ENCODE peak calls at places on chromosomes 7 and 10, in six cellular contexts. One of them, this sample, is unnamed.

GRCh38 chr10:96238889-96239624 is 32.3 kb downstream of the BLNK start:
- DNase-seq in mesenchymal stem cell: no peak
- DNase-seq in IMR-90: no peak
- DNase-seq in H1: no peak
- DNase-seq in trophoblast cell: peak
- DNase-seq in H9: no peak
- DNase-seq in this sample: no peak

GRCh38 chr10:43216931-43217562 is 49.8 kb downstream of the RASGEF1A start:
- DNase-seq in H9: no peak
- DNase-seq in IMR-90: no peak
- DNase-seq in mesenchymal stem cell: no peak
- DNase-seq in H1: no peak
- DNase-seq in trophoblast cell: no peak
- DNase-seq in this sample: no peak

GRCh38 chr10:71694567-71694968 is 25.0 kb downstream of the C10orf105 start:
- DNase-seq in H9: no peak
- DNase-seq in mesenchymal stem cell: no peak
- DNase-seq in IMR-90: no peak
- DNase-seq in trophoblast cell: no peak
- DNase-seq in H1: no peak
- DNase-seq in this sample: no peak

GRCh38 chr10:54081950-54082349 is 719.1 kb downstream of the PCDH15 start:
- DNase-seq in H1: no peak
- DNase-seq in mesenchymal stem cell: no peak
- DNase-seq in H9: no peak
- DNase-seq in trophoblast cell: no peak
- DNase-seq in IMR-90: no peak
- DNase-seq in this sample: peak

GRCh38 chr7:1056006-1056784 is 11.8 kb downstream of the GPR146 start:
- DNase-seq in mesenchymal stem cell: no peak
- DNase-seq in H9: no peak
- DNase-seq in IMR-90: no peak
- DNase-seq in H1: no peak
- DNase-seq in trophoblast cell: peak
- DNase-seq in this sample: no peak

GRCh38 chr10:25113231-25114035 is 61.4 kb upstream of the GPR158 start:
- DNase-seq in IMR-90: peak
- DNase-seq in trophoblast cell: peak
- DNase-seq in H1: peak
- DNase-seq in mesenchymal stem cell: peak
- DNase-seq in H9: peak
- DNase-seq in this sample: peak

GRCh38 chr10:76883596-76883995 is 754.0 kb downstream of the KCNMA1 start:
- DNase-seq in IMR-90: no peak
- DNase-seq in trophoblast cell: no peak
- DNase-seq in H1: no peak
- DNase-seq in H9: no peak
- DNase-seq in mesenchymal stem cell: no peak
- DNase-seq in this sample: no peak

GRCh38 chr10:86653379-86653778 is 968 bp upstream of the OPN4 start:
- DNase-seq in trophoblast cell: no peak
- DNase-seq in H1: no peak
- DNase-seq in IMR-90: no peak
- DNase-seq in H9: no peak
- DNase-seq in mesenchymal stem cell: no peak
- DNase-seq in this sample: no peak

GRCh38 chr7:4268040-4268965 is 413.8 kb upstream of the FOXK1 start:
- DNase-seq in trophoblast cell: no peak
- DNase-seq in H1: peak
- DNase-seq in IMR-90: no peak
- DNase-seq in mesenchymal stem cell: no peak
- DNase-seq in H9: no peak
- DNase-seq in this sample: no peak

GRCh38 chr7:2116903-2117680 is 115.7 kb downstream of the MAD1L1 start:
- DNase-seq in H9: no peak
- DNase-seq in H1: no peak
- DNase-seq in IMR-90: peak
- DNase-seq in trophoblast cell: no peak
- DNase-seq in mesenchymal stem cell: no peak
- DNase-seq in this sample: no peak

GRCh38 chr7:95543312-95543711 is 53.0 kb downstream of the PDK4 start:
- DNase-seq in IMR-90: no peak
- DNase-seq in H9: no peak
- DNase-seq in H1: no peak
- DNase-seq in mesenchymal stem cell: no peak
- DNase-seq in trophoblast cell: no peak
- DNase-seq in this sample: no peak

GRCh38 chr7:24129597-24129996 is 154.4 kb upstream of the NPY start:
- DNase-seq in H1: no peak
- DNase-seq in H9: no peak
- DNase-seq in mesenchymal stem cell: peak
- DNase-seq in IMR-90: peak
- DNase-seq in trophoblast cell: no peak
- DNase-seq in this sample: no peak

GRCh38 chr10:110357252-110357780 is 52.6 kb upstream of the SMNDC1 start:
- DNase-seq in mesenchymal stem cell: peak
- DNase-seq in IMR-90: peak
- DNase-seq in H1: no peak
- DNase-seq in trophoblast cell: peak
- DNase-seq in H9: no peak
- DNase-seq in this sample: no peak

GRCh38 chr7:150949971-150950491 is 28.1 kb downstream of the KCNH2 start:
- DNase-seq in IMR-90: no peak
- DNase-seq in mesenchymal stem cell: no peak
- DNase-seq in H1: no peak
- DNase-seq in trophoblast cell: no peak
- DNase-seq in H9: peak
- DNase-seq in this sample: no peak

GRCh38 chr7:28688651-28689050 is 269.5 kb downstream of the TRIL start:
- DNase-seq in mesenchymal stem cell: peak
- DNase-seq in IMR-90: peak
- DNase-seq in H1: no peak
- DNase-seq in H9: no peak
- DNase-seq in trophoblast cell: no peak
- DNase-seq in this sample: no peak

GRCh38 chr10:133608855-133609254 is 17.7 kb downstream of the FRG2B start:
- DNase-seq in mesenchymal stem cell: no peak
- DNase-seq in H9: no peak
- DNase-seq in trophoblast cell: no peak
- DNase-seq in H1: no peak
- DNase-seq in IMR-90: no peak
- DNase-seq in this sample: no peak

GRCh38 chr7:34133356-34133982 is 228.1 kb downstream of the BMPER start:
- DNase-seq in trophoblast cell: peak
- DNase-seq in H1: no peak
- DNase-seq in IMR-90: peak
- DNase-seq in H9: no peak
- DNase-seq in mesenchymal stem cell: peak
- DNase-seq in this sample: no peak

GRCh38 chr7:112073530-112073929 is 132.7 kb downstream of the DOCK4 start:
- DNase-seq in IMR-90: no peak
- DNase-seq in H9: no peak
- DNase-seq in mesenchymal stem cell: no peak
- DNase-seq in trophoblast cell: no peak
- DNase-seq in H1: no peak
- DNase-seq in this sample: no peak

GRCh38 chr10:3693031-3693714 is 91.8 kb downstream of the KLF6 start:
- DNase-seq in H9: no peak
- DNase-seq in mesenchymal stem cell: no peak
- DNase-seq in H1: no peak
- DNase-seq in trophoblast cell: no peak
- DNase-seq in IMR-90: no peak
- DNase-seq in this sample: no peak
- H2AK5ac ChIP-seq in H9: no peak
- H2AK5ac ChIP-seq in mesenchymal stem cell: no peak
- H2AK5ac ChIP-seq in H1: no peak
- H2AK5ac ChIP-seq in trophoblast cell: no peak
- H2AK5ac ChIP-seq in IMR-90: no peak
- H2AK5ac ChIP-seq in this sample: no peak

GRCh38 chr7:103299660-103300059 is 2.4 kb downstream of the PMPCB start:
- DNase-seq in H1: no peak
- DNase-seq in IMR-90: no peak
- DNase-seq in trophoblast cell: no peak
- DNase-seq in H9: no peak
- DNase-seq in mesenchymal stem cell: no peak
- DNase-seq in this sample: no peak

GRCh38 chr7:103297837-103298179 is 573 bp downstream of the PMPCB start:
- DNase-seq in H1: no peak
- DNase-seq in H9: no peak
- DNase-seq in IMR-90: no peak
- DNase-seq in trophoblast cell: no peak
- DNase-seq in mesenchymal stem cell: no peak
- DNase-seq in this sample: no peak

GRCh38 chr7:103293526-103293925 is 3.7 kb upstream of the PMPCB start:
- DNase-seq in IMR-90: no peak
- DNase-seq in H1: no peak
- DNase-seq in trophoblast cell: no peak
- DNase-seq in H9: no peak
- DNase-seq in mesenchymal stem cell: no peak
- DNase-seq in this sample: no peak

GRCh38 chr7:103296901-103297836 is at the start of gene PMPCB:
- DNase-seq in H9: peak
- DNase-seq in mesenchymal stem cell: peak
- DNase-seq in H1: peak
- DNase-seq in trophoblast cell: peak
- DNase-seq in IMR-90: peak
- DNase-seq in this sample: peak
- H3K4ac ChIP-seq in H9: no peak
- H3K4ac ChIP-seq in mesenchymal stem cell: no peak
- H3K4ac ChIP-seq in H1: no peak
- H3K4ac ChIP-seq in trophoblast cell: peak
- H3K4ac ChIP-seq in IMR-90: peak
- H3K4ac ChIP-seq in this sample: no peak

DNA sequence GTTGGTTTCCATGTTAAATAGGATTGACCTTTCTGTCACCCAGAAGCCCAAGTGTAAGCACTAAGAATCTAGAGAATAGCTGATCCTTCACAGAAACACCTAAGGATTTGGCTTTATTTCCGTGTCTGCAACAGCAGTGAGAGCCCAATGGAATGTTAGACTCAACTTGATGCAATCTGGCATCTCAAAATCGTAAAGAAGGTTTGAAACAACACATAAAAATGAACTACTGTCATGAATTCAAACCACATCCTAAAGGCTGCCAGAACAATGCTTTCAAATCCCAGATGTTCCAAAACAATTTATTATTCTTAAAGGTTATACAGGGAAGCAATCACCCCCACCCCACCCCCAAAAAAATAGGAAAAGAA is 18.6 kb downstream of the PPP1R3C start:
- DNase-seq in IMR-90: peak
- DNase-seq in H9: no peak
- DNase-seq in mesenchymal stem cell: peak
- DNase-seq in trophoblast cell: no peak
- DNase-seq in H1: no peak
- DNase-seq in this sample: no peak
- H2AFZ ChIP-seq in IMR-90: no peak
- H2AFZ ChIP-seq in H9: no peak
- H2AFZ ChIP-seq in mesenchymal stem cell: no peak
- H2AFZ ChIP-seq in trophoblast cell: no peak
- H2AFZ ChIP-seq in H1: no peak
- H2AFZ ChIP-seq in this sample: no peak

GRCh38 chr10:21298686-21299085 is 226.8 kb downstream of the SKIDA1 start:
- DNase-seq in H9: no peak
- DNase-seq in IMR-90: no peak
- DNase-seq in trophoblast cell: no peak
- DNase-seq in H1: no peak
- DNase-seq in mesenchymal stem cell: no peak
- DNase-seq in this sample: no peak

GRCh38 chr10:21300546-21300945 is 224.9 kb downstream of the SKIDA1 start:
- DNase-seq in trophoblast cell: no peak
- DNase-seq in IMR-90: no peak
- DNase-seq in mesenchymal stem cell: no peak
- DNase-seq in H1: no peak
- DNase-seq in H9: no peak
- DNase-seq in this sample: no peak

GRCh38 chr10:21297525-21298383 is 227.7 kb downstream of the SKIDA1 start:
- DNase-seq in H1: no peak
- DNase-seq in H9: no peak
- DNase-seq in mesenchymal stem cell: no peak
- DNase-seq in IMR-90: no peak
- DNase-seq in trophoblast cell: no peak
- DNase-seq in this sample: no peak

GRCh38 chr10:21296575-21297355 is 228.7 kb downstream of the SKIDA1 start:
- DNase-seq in IMR-90: no peak
- DNase-seq in H1: no peak
- DNase-seq in trophoblast cell: no peak
- DNase-seq in mesenchymal stem cell: no peak
- DNase-seq in H9: no peak
- DNase-seq in this sample: no peak

GRCh38 chr10:21299330-21299729 is 226.2 kb downstream of the SKIDA1 start:
- DNase-seq in mesenchymal stem cell: no peak
- DNase-seq in H1: no peak
- DNase-seq in H9: no peak
- DNase-seq in IMR-90: no peak
- DNase-seq in trophoblast cell: no peak
- DNase-seq in this sample: no peak
- H2AK5ac ChIP-seq in mesenchymal stem cell: no peak
- H2AK5ac ChIP-seq in H1: peak
- H2AK5ac ChIP-seq in H9: no peak
- H2AK5ac ChIP-seq in IMR-90: no peak
- H2AK5ac ChIP-seq in trophoblast cell: no peak
- H2AK5ac ChIP-seq in this sample: peak

GRCh38 chr7:140922741-140923345 is 1.9 kb downstream of the BRAF start:
- DNase-seq in H1: no peak
- DNase-seq in IMR-90: no peak
- DNase-seq in trophoblast cell: no peak
- DNase-seq in H9: no peak
- DNase-seq in mesenchymal stem cell: no peak
- DNase-seq in this sample: no peak

GRCh38 chr7:140924019-140924820 is 509 bp downstream of the BRAF start:
- DNase-seq in H1: peak
- DNase-seq in H9: peak
- DNase-seq in IMR-90: peak
- DNase-seq in trophoblast cell: peak
- DNase-seq in mesenchymal stem cell: peak
- DNase-seq in this sample: peak

GRCh38 chr7:140926021-140926812 is 1.5 kb upstream of the BRAF start:
- DNase-seq in mesenchymal stem cell: no peak
- DNase-seq in H1: no peak
- DNase-seq in H9: no peak
- DNase-seq in trophoblast cell: no peak
- DNase-seq in IMR-90: no peak
- DNase-seq in this sample: no peak

GRCh38 chr7:140923358-140924006 is 1.2 kb downstream of the BRAF start:
- DNase-seq in IMR-90: no peak
- DNase-seq in trophoblast cell: no peak
- DNase-seq in mesenchymal stem cell: peak
- DNase-seq in H9: no peak
- DNase-seq in H1: no peak
- DNase-seq in this sample: peak

GRCh38 chr7:140924821-140925421 is at the start of gene BRAF:
- DNase-seq in trophoblast cell: peak
- DNase-seq in H9: peak
- DNase-seq in mesenchymal stem cell: peak
- DNase-seq in IMR-90: peak
- DNase-seq in H1: peak
- DNase-seq in this sample: peak
- H3K4ac ChIP-seq in trophoblast cell: peak
- H3K4ac ChIP-seq in H9: no peak
- H3K4ac ChIP-seq in mesenchymal stem cell: peak
- H3K4ac ChIP-seq in IMR-90: peak
- H3K4ac ChIP-seq in H1: peak
- H3K4ac ChIP-seq in this sample: no peak